ENCODE peak calls at places on chromosomes 2 and 18, in six cellular contexts. U, E, R, Y, Z and B are unnamed samples.
A peak's percentile ranks its signal among the peaks of the same experiment; 100 is the strongest.

GRCh38 chr2:60472026-60472425 is 81.4 kb downstream of the BCL11A start:
- DNase-seq in U (no peak), E (no peak), R (no peak), Y (no peak), Z (no peak), B (no peak)

GRCh38 chr2:36290306-36290705 is 65.3 kb upstream of the CRIM1 start:
- DNase-seq in U (no peak), E (no peak), R (no peak), Y (peak; percentile 11), Z (no peak), B (no peak)

GRCh38 chr2:23425338-23425871 is 40.4 kb downstream of the KLHL29 start:
- DNase-seq in U (no peak), E (peak; percentile 42), R (no peak), Y (no peak), Z (no peak), B (peak; percentile 43)

GRCh38 chr2:18077724-18078123 is 199.3 kb downstream of the KCNS3 start:
- DNase-seq in U (peak; percentile 69), E (no peak), R (no peak), Y (peak; percentile 83), Z (no peak), B (no peak)

GRCh38 chr2:168573128-168573903 is 117.2 kb downstream of the CERS6 start:
- DNase-seq in U (peak; percentile 34), E (no peak), R (no peak), Y (peak; percentile 55), Z (no peak), B (no peak)

GRCh38 chr2:66024396-66024795 is 410.5 kb upstream of the MEIS1 start:
- DNase-seq in U (no peak), E (peak; percentile 66), R (no peak), Y (no peak), Z (peak; percentile 5), B (no peak)

GRCh38 chr2:26767129-26767528 is 3.0 kb downstream of the SLC35F6 start:
- DNase-seq in U (no peak), E (no peak), R (no peak), Y (no peak), Z (no peak), B (no peak)

GRCh38 chr2:229282758-229283546 is 11.9 kb upstream of the PID1 start:
- DNase-seq in U (peak; percentile 74), E (no peak), R (no peak), Y (no peak), Z (no peak), B (peak; percentile 44)

GRCh38 chr2:215904101-215904500 is 109.2 kb downstream of the MREG start:
- DNase-seq in U (peak; percentile 78), E (no peak), R (no peak), Y (peak; percentile 78), Z (no peak), B (peak; percentile 65)

GRCh38 chr2:19073522-19073921 is 284.9 kb downstream of the OSR1 start:
- DNase-seq in U (peak; percentile 83), E (peak; percentile 77), R (no peak), Y (peak; percentile 25), Z (no peak), B (peak; percentile 27)

GRCh38 chr2:30232027-30232800 is 880 bp downstream of the LBH start:
- DNase-seq in U (peak; percentile 47), E (peak; percentile 85), R (peak; percentile 44), Y (peak; percentile 73), Z (no peak), B (peak; percentile 36)

GRCh38 chr2:58991357-58991756 is 750.2 kb upstream of the FANCL start:
- DNase-seq in U (no peak), E (no peak), R (no peak), Y (no peak), Z (no peak), B (no peak)

GRCh38 chr2:38301340-38301968 is 75.6 kb downstream of the ATL2 start:
- DNase-seq in U (no peak), E (peak; percentile 30), R (no peak), Y (no peak), Z (no peak), B (no peak)

GRCh38 chr2:109699646-109700045 is 85.5 kb downstream of the SOWAHC start:
- DNase-seq in U (no peak), E (no peak), R (no peak), Y (peak; percentile 53), Z (no peak), B (no peak)

GRCh38 chr18:48032876-48033769 is 102.7 kb upstream of the SMAD2 start:
- DNase-seq in U (peak; percentile 53), E (no peak), R (no peak), Y (peak; percentile 16), Z (no peak), B (no peak)

GRCh38 chr2:68837164-68837860 is 33.9 kb downstream of the BMP10 start:
- DNase-seq in U (peak; percentile 27), E (peak; percentile 80), R (peak; percentile 47), Y (peak; percentile 53), Z (peak; percentile 38), B (peak; percentile 67)

GRCh38 chr2:159840620-159841019 is 42.6 kb upstream of the CD302 start:
- DNase-seq in U (no peak), E (no peak), R (no peak), Y (no peak), Z (no peak), B (no peak)

GRCh38 chr2:78127428-78127827 is 605.3 kb upstream of the LRRTM4 start:
- DNase-seq in U (no peak), E (no peak), R (no peak), Y (no peak), Z (no peak), B (no peak)

GRCh38 chr2:207987025-207987716 is 38.2 kb downstream of the PLEKHM3 start:
- DNase-seq in U (no peak), E (no peak), R (no peak), Y (no peak), Z (no peak), B (peak; percentile 13)

GRCh38 chr2:97748397-97748796 is 35.0 kb downstream of the ZAP70 start:
- DNase-seq in U (no peak), E (peak; percentile 91), R (peak; percentile 37), Y (no peak), Z (peak; percentile 57), B (peak; percentile 70)

GRCh38 chr2:147108553-147108952 is 736.3 kb upstream of the ACVR2A start:
- DNase-seq in U (no peak), E (no peak), R (no peak), Y (no peak), Z (no peak), B (no peak)

GRCh38 chr2:205738341-205738968 is 56.2 kb downstream of the NRP2 start:
- DNase-seq in U (no peak), E (no peak), R (no peak), Y (no peak), Z (no peak), B (no peak)

GRCh38 chr2:1625281-1626001 is 118.9 kb downstream of the PXDN start:
- DNase-seq in U (peak; percentile 82), E (peak; percentile 97), R (peak; percentile 42), Y (peak; percentile 49), Z (peak; percentile 86), B (peak; percentile 91)

GRCh38 chr2:86556508-86556907 is 6.7 kb downstream of the CHMP3 start:
- DNase-seq in U (no peak), E (no peak), R (no peak), Y (no peak), Z (peak; percentile 10), B (no peak)

GRCh38 chr18:11689031-11689971 is at the start of gene GNAL:
- DNase-seq in U (peak; percentile 85), E (peak; percentile 88), R (peak; percentile 84), Y (peak; percentile 87), Z (peak; percentile 75), B (peak; percentile 8)
- H3K23ac ChIP-seq in U (no peak within 1 kb of the TSS), E (no peak within 1 kb of the TSS), R (peak within 1 kb of the TSS; percentile 67), Y (no peak within 1 kb of the TSS), Z (no peak within 1 kb of the TSS), B (no peak within 1 kb of the TSS)

GRCh38 chr2:113370478-113371091 is 66.9 kb upstream of the ZNG1B start:
- DNase-seq in U (peak; percentile 72), E (peak; percentile 63), R (peak; percentile 42), Y (peak; percentile 76), Z (peak; percentile 9), B (peak; percentile 60)
- H4K91ac ChIP-seq in U (no peak overlapping the region), E (no peak overlapping the region), R (no peak overlapping the region), Y (no peak overlapping the region), Z (no peak overlapping the region), B (no peak overlapping the region)

GRCh38 chr18:58559427-58560186 is 69.3 kb downstream of the ALPK2 start:
- DNase-seq in U (peak; percentile 52), E (no peak), R (no peak), Y (peak; percentile 33), Z (no peak), B (no peak)

GRCh38 chr18:58567453-58568196 is 61.3 kb downstream of the ALPK2 start:
- DNase-seq in U (peak; percentile 99), E (no peak), R (no peak), Y (peak; percentile 53), Z (no peak), B (no peak)

GRCh38 chr18:58562146-58562998 is 66.5 kb downstream of the ALPK2 start:
- DNase-seq in U (peak; percentile 28), E (no peak), R (no peak), Y (no peak), Z (no peak), B (no peak)

GRCh38 chr18:58565021-58565420 is 63.9 kb downstream of the ALPK2 start:
- DNase-seq in U (no peak), E (no peak), R (no peak), Y (no peak), Z (no peak), B (no peak)

DNA sequence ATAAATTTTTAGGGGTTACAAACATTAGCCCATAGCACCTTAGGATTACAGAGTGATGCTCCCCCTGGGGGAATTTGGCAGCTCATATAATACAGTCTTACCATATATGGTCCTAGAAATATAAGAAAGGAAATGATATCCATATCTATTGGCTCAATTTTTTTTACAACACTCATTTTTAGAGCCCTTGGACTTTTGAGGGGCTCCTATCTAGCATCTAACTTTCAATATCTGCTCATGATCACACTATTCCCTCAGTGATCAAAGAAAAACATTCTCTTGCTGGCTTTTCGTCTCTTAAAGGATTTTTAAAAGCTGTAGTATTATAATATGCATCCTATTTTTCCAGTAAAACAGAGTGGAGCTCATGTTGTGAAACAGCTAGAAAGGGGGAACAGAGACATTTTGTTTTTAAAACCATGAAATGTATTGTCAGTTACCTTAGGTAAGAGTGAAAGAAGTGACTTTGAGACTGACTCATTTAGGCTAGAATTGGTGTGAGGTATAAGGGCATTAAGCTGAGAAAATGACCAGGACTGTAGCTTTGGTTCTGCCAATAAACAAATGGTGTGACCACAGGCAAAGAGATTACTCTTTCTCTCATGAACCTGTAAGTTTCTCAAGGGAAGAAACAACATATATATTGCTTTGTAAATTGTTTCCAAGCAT is 65.8 kb downstream of the ALPK2 start:
- DNase-seq in U (no peak), E (no peak), R (no peak), Y (no peak), Z (no peak), B (no peak)
- H3K23ac ChIP-seq in U (no peak overlapping the region), E (no peak overlapping the region), R (no peak overlapping the region), Y (no peak overlapping the region), Z (no peak overlapping the region), B (no peak overlapping the region)

GRCh38 chr2:197141669-197142068 is 168.9 kb downstream of the ANKRD44 start:
- DNase-seq in U (no peak), E (no peak), R (no peak), Y (no peak), Z (no peak), B (no peak)

GRCh38 chr2:197142074-197142473 is 168.5 kb downstream of the ANKRD44 start:
- DNase-seq in U (no peak), E (no peak), R (no peak), Y (no peak), Z (no peak), B (no peak)

GRCh38 chr2:197138513-197138912 is 172.1 kb downstream of the ANKRD44 start:
- DNase-seq in U (no peak), E (no peak), R (no peak), Y (no peak), Z (no peak), B (no peak)

GRCh38 chr2:197137826-197138480 is 172.6 kb downstream of the ANKRD44 start:
- DNase-seq in U (no peak), E (no peak), R (no peak), Y (peak; percentile 29), Z (no peak), B (no peak)

GRCh38 chr2:197140045-197140444 is 170.5 kb downstream of the ANKRD44 start:
- DNase-seq in U (no peak), E (no peak), R (no peak), Y (no peak), Z (no peak), B (no peak)
- H4K91ac ChIP-seq in U (no peak overlapping the region), E (no peak overlapping the region), R (no peak overlapping the region), Y (no peak overlapping the region), Z (no peak overlapping the region), B (no peak overlapping the region)